ENCODE peak calls at places on chromosomes 3 and 15, in seven cellular contexts. One of them, this sample, is unnamed.

GRCh38 chr3:187967982-187968381 is 186.0 kb upstream of the LPP start:
- DNase-seq in GM12878: no peak
- DNase-seq in H1: no peak
- DNase-seq in HepG2: no peak
- DNase-seq in SK-N-SH: no peak
- DNase-seq in HCT116: no peak
- DNase-seq in K562: no peak
- DNase-seq in this sample: no peak

GRCh38 chr15:57922780-57923179 is 142.7 kb downstream of the ALDH1A2 start:
- DNase-seq in GM12878: no peak
- DNase-seq in H1: no peak
- DNase-seq in HepG2: no peak
- DNase-seq in SK-N-SH: peak
- DNase-seq in HCT116: peak
- DNase-seq in K562: no peak
- DNase-seq in this sample: no peak

GRCh38 chr3:186025161-186025560 is 83.7 kb downstream of the ETV5 start:
- DNase-seq in GM12878: no peak
- DNase-seq in H1: no peak
- DNase-seq in HepG2: no peak
- DNase-seq in SK-N-SH: no peak
- DNase-seq in HCT116: no peak
- DNase-seq in K562: no peak
- DNase-seq in this sample: no peak

GRCh38 chr15:48285329-48286214 is 45.7 kb upstream of the DUT start:
- DNase-seq in GM12878: peak
- DNase-seq in H1: peak
- DNase-seq in HepG2: peak
- DNase-seq in SK-N-SH: peak
- DNase-seq in HCT116: peak
- DNase-seq in K562: peak
- DNase-seq in this sample: peak

GRCh38 chr3:95899494-95899893 is 914.9 kb upstream of the EPHA6 start:
- DNase-seq in GM12878: no peak
- DNase-seq in H1: no peak
- DNase-seq in HepG2: no peak
- DNase-seq in SK-N-SH: no peak
- DNase-seq in HCT116: no peak
- DNase-seq in K562: no peak
- DNase-seq in this sample: peak

GRCh38 chr15:73082719-73083275 is 30.5 kb downstream of the NEO1 start:
- DNase-seq in GM12878: no peak
- DNase-seq in H1: no peak
- DNase-seq in HepG2: no peak
- DNase-seq in SK-N-SH: peak
- DNase-seq in HCT116: no peak
- DNase-seq in K562: no peak
- DNase-seq in this sample: peak

GRCh38 chr3:11613851-11614491 is 29.7 kb downstream of the VGLL4 start:
- DNase-seq in GM12878: no peak
- DNase-seq in H1: no peak
- DNase-seq in HepG2: no peak
- DNase-seq in SK-N-SH: no peak
- DNase-seq in HCT116: no peak
- DNase-seq in K562: no peak
- DNase-seq in this sample: no peak

GRCh38 chr3:197022405-197023231 is 7.0 kb downstream of the MELTF start:
- DNase-seq in GM12878: no peak
- DNase-seq in H1: no peak
- DNase-seq in HepG2: no peak
- DNase-seq in SK-N-SH: peak
- DNase-seq in HCT116: no peak
- DNase-seq in K562: no peak
- DNase-seq in this sample: no peak

DNA sequence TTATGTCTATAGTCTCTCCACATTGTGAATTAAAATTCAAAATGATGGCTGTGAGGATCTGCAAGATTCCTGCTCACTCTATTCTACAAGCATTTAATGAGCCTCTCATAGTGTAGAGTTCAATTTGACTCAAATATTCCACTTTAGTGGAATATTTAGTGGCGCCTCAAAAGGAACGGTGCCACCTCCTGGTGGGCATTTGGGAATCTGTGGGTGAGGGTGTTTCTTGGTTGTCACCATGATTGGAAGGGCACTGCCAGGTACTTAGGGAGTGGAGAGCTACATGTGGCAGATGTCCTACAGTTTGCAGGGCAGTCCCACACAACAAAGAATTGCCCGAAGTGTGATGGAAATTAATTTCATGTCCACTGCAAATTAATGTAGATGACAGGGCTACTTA is 21.5 kb upstream of the KCNMB3 start:
- DNase-seq in GM12878: no peak
- DNase-seq in H1: no peak
- DNase-seq in HepG2: no peak
- DNase-seq in SK-N-SH: peak
- DNase-seq in HCT116: peak
- DNase-seq in K562: no peak
- DNase-seq in this sample: no peak
- TF ChIP-seq JUND in GM12878: no peak
- TF ChIP-seq JUND in H1: no peak
- TF ChIP-seq JUND in HepG2: no peak
- TF ChIP-seq JUND in SK-N-SH: no peak
- TF ChIP-seq JUND in HCT116: no peak
- TF ChIP-seq JUND in K562: no peak
- TF ChIP-seq JUND in this sample: no peak

GRCh38 chr3:15616053-15616452 is 14.5 kb downstream of the BTD start:
- DNase-seq in GM12878: no peak
- DNase-seq in H1: no peak
- DNase-seq in HepG2: no peak
- DNase-seq in SK-N-SH: no peak
- DNase-seq in HCT116: no peak
- DNase-seq in K562: no peak
- DNase-seq in this sample: no peak
- TF ChIP-seq JUND in GM12878: no peak
- TF ChIP-seq JUND in H1: no peak
- TF ChIP-seq JUND in HepG2: no peak
- TF ChIP-seq JUND in SK-N-SH: no peak
- TF ChIP-seq JUND in HCT116: no peak
- TF ChIP-seq JUND in K562: no peak
- TF ChIP-seq JUND in this sample: no peak

DNA sequence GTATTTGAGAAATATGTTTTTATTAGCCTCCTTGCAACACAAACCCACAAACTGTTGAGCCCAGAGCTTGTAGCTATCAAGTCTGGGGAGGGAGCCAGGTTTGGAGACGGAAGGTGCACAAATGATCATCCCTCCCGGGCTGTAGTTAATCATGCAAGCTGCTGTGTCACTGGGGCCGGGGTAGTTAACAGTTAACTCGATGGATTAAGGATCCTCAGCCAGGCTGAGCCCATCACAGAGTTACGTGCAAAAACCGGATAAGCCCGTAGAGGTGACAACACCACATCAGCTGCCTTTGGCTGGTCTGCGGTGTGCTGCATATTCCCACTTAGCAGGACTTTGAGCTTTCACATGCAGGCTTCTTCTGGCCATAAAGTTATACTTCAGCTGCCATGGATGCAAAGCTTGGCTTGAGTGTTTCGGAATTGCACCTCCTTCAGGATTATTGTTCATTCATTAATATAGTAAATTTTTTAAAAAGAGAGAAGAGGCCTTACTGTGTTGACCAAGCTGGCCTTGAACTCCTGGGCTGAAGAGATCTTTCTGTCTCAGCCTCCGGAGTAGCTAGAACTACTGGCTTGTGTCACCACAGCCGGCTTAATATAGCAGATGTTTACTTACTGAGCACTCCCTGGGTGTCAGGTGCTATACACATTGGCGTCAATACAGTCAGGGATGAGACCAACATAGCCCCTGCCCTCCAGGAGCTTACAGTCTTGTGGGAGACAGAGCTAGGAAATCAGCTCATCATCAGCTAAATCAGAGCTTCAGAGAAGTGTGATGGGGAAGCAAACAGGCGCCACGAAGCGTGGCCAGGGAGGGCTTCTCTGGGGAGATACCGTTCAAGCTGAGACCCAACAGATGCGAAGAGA is 226.8 kb upstream of the BHLHE40 start:
- DNase-seq in GM12878: no peak
- DNase-seq in H1: no peak
- DNase-seq in HepG2: peak
- DNase-seq in SK-N-SH: no peak
- DNase-seq in HCT116: no peak
- DNase-seq in K562: no peak
- DNase-seq in this sample: no peak
- TF ChIP-seq JUND in GM12878: no peak
- TF ChIP-seq JUND in H1: no peak
- TF ChIP-seq JUND in HepG2: peak
- TF ChIP-seq JUND in SK-N-SH: no peak
- TF ChIP-seq JUND in HCT116: no peak
- TF ChIP-seq JUND in K562: no peak
- TF ChIP-seq JUND in this sample: no peak

GRCh38 chr15:33699145-33699544 is 269.2 kb upstream of the CHRM5 start:
- DNase-seq in GM12878: no peak
- DNase-seq in H1: no peak
- DNase-seq in HepG2: no peak
- DNase-seq in SK-N-SH: no peak
- DNase-seq in HCT116: no peak
- DNase-seq in K562: no peak
- DNase-seq in this sample: no peak

GRCh38 chr15:33700695-33701303 is 267.5 kb upstream of the CHRM5 start:
- DNase-seq in GM12878: peak
- DNase-seq in H1: peak
- DNase-seq in HepG2: peak
- DNase-seq in SK-N-SH: peak
- DNase-seq in HCT116: peak
- DNase-seq in K562: peak
- DNase-seq in this sample: peak

GRCh38 chr15:33701304-33701696 is 267.0 kb upstream of the CHRM5 start:
- DNase-seq in GM12878: no peak
- DNase-seq in H1: no peak
- DNase-seq in HepG2: no peak
- DNase-seq in SK-N-SH: no peak
- DNase-seq in HCT116: no peak
- DNase-seq in K562: no peak
- DNase-seq in this sample: peak

GRCh38 chr15:33698128-33698527 is 270.2 kb upstream of the CHRM5 start:
- DNase-seq in GM12878: no peak
- DNase-seq in H1: no peak
- DNase-seq in HepG2: no peak
- DNase-seq in SK-N-SH: no peak
- DNase-seq in HCT116: no peak
- DNase-seq in K562: no peak
- DNase-seq in this sample: no peak

DNA sequence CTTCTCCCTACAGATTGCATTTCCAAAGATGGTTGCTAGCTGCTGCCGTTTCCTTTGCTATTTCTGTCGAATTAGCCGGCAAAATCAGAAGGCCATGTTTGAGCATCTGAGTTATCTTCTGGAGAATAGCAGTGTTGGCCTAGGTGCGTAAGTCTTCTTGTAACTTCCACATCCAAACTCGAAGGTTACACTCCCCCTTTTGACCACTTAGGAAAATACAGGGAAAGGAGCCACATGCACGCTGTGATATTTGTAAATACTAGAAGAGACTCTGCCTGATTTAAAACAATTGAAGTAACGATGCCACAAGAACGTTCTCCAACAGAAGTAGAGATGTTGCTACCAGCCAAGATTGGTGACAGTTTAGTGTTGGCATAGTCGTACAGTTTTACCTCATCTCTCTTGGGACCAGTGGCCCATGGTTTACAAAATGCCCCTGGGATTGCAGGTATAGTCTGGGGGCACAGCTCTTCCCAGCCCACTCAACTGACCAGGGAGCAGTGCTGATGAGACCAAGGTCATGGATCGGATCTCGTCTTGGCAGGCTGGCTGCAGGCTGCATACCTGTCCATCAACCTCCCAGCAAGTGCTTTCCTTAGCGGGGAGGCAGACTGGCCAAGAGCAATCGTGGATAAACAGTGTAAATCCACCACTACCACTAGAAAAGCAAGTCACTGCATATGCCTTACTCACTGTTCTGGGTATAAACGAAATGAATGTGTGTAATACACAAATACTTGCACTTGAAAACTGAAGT is 268.4 kb upstream of the CHRM5 start:
- DNase-seq in GM12878: no peak
- DNase-seq in H1: no peak
- DNase-seq in HepG2: peak
- DNase-seq in SK-N-SH: peak
- DNase-seq in HCT116: no peak
- DNase-seq in K562: no peak
- DNase-seq in this sample: peak
- TF ChIP-seq JUND in GM12878: no peak
- TF ChIP-seq JUND in H1: no peak
- TF ChIP-seq JUND in HepG2: no peak
- TF ChIP-seq JUND in SK-N-SH: no peak
- TF ChIP-seq JUND in HCT116: no peak
- TF ChIP-seq JUND in K562: no peak
- TF ChIP-seq JUND in this sample: no peak

GRCh38 chr15:82743810-82744209 is 34.1 kb upstream of the AP3B2 start:
- DNase-seq in GM12878: no peak
- DNase-seq in H1: no peak
- DNase-seq in HepG2: no peak
- DNase-seq in SK-N-SH: no peak
- DNase-seq in HCT116: no peak
- DNase-seq in K562: no peak
- DNase-seq in this sample: no peak

GRCh38 chr15:82739086-82739485 is 29.4 kb upstream of the AP3B2 start:
- DNase-seq in GM12878: no peak
- DNase-seq in H1: no peak
- DNase-seq in HepG2: no peak
- DNase-seq in SK-N-SH: no peak
- DNase-seq in HCT116: no peak
- DNase-seq in K562: no peak
- DNase-seq in this sample: peak

GRCh38 chr15:82742134-82742533 is 32.5 kb upstream of the AP3B2 start:
- DNase-seq in GM12878: no peak
- DNase-seq in H1: no peak
- DNase-seq in HepG2: no peak
- DNase-seq in SK-N-SH: no peak
- DNase-seq in HCT116: no peak
- DNase-seq in K562: no peak
- DNase-seq in this sample: peak

DNA sequence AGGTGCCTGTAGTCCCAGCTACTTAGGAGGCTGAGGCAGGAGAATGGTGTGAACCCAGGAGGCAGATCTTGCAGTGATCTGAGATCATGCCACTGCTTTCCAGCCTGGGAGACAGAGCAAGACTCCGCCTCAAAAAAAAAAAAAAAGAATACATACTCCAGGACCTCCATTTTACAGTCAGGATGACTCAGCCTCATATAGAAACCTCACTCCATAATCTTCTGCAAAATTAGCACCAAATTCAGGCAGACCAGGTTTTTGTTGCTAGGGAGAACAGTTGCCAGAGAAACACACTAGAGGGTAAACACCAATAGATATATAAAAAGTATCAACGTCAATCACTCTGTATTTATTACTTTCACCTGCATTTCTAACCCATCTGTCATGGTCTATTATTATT is 28.3 kb upstream of the AP3B2 start:
- DNase-seq in GM12878: no peak
- DNase-seq in H1: no peak
- DNase-seq in HepG2: no peak
- DNase-seq in SK-N-SH: no peak
- DNase-seq in HCT116: no peak
- DNase-seq in K562: no peak
- DNase-seq in this sample: no peak
- TF ChIP-seq JUND in GM12878: no peak
- TF ChIP-seq JUND in H1: no peak
- TF ChIP-seq JUND in HepG2: no peak
- TF ChIP-seq JUND in SK-N-SH: no peak
- TF ChIP-seq JUND in HCT116: no peak
- TF ChIP-seq JUND in K562: peak
- TF ChIP-seq JUND in this sample: no peak